ENCODE peak calls at places on chromosome 6, in eight cellular contexts. One of them, this sample, is unnamed.

GRCh38 chr6:16184129-16184528 is 54.3 kb upstream of the GMPR start:
- DNase-seq in left lung: no peak
- DNase-seq in HCT116: peak
- DNase-seq in A549: peak
- DNase-seq in fibroblast of lung: no peak
- DNase-seq in heart left ventricle: no peak
- DNase-seq in K562: peak
- DNase-seq in body of pancreas: peak
- DNase-seq in this sample: no peak

GRCh38 chr6:144697389-144697788 is 412.3 kb downstream of the UTRN start:
- DNase-seq in left lung: no peak
- DNase-seq in HCT116: no peak
- DNase-seq in A549: no peak
- DNase-seq in fibroblast of lung: no peak
- DNase-seq in heart left ventricle: no peak
- DNase-seq in K562: no peak
- DNase-seq in body of pancreas: no peak
- DNase-seq in this sample: no peak

GRCh38 chr6:15551798-15552197 is 111.0 kb downstream of the DTNBP1 start:
- DNase-seq in left lung: no peak
- DNase-seq in HCT116: no peak
- DNase-seq in A549: no peak
- DNase-seq in fibroblast of lung: peak
- DNase-seq in heart left ventricle: peak
- DNase-seq in K562: no peak
- DNase-seq in body of pancreas: peak
- DNase-seq in this sample: no peak

GRCh38 chr6:31822038-31822821 is 5.3 kb upstream of the HSPA1B start:
- DNase-seq in left lung: peak
- DNase-seq in HCT116: no peak
- DNase-seq in A549: peak
- DNase-seq in fibroblast of lung: peak
- DNase-seq in heart left ventricle: peak
- DNase-seq in K562: peak
- DNase-seq in body of pancreas: peak
- DNase-seq in this sample: peak

GRCh38 chr6:9431945-9432344 is 982.9 kb downstream of the TFAP2A start:
- DNase-seq in left lung: no peak
- DNase-seq in HCT116: no peak
- DNase-seq in A549: no peak
- DNase-seq in fibroblast of lung: no peak
- DNase-seq in heart left ventricle: no peak
- DNase-seq in K562: no peak
- DNase-seq in body of pancreas: no peak
- DNase-seq in this sample: no peak

GRCh38 chr6:90251295-90251992 is 45.2 kb downstream of the BACH2 start:
- DNase-seq in left lung: no peak
- DNase-seq in HCT116: no peak
- DNase-seq in A549: no peak
- DNase-seq in fibroblast of lung: peak
- DNase-seq in heart left ventricle: no peak
- DNase-seq in K562: no peak
- DNase-seq in body of pancreas: no peak
- DNase-seq in this sample: no peak

GRCh38 chr6:129671442-129672344 is 38.3 kb downstream of the ARHGAP18 start:
- DNase-seq in left lung: no peak
- DNase-seq in HCT116: no peak
- DNase-seq in A549: no peak
- DNase-seq in fibroblast of lung: no peak
- DNase-seq in heart left ventricle: no peak
- DNase-seq in K562: peak
- DNase-seq in body of pancreas: peak
- DNase-seq in this sample: peak

GRCh38 chr6:30200551-30201281 is 12.5 kb downstream of the TRIM26 start:
- DNase-seq in left lung: no peak
- DNase-seq in HCT116: no peak
- DNase-seq in A549: no peak
- DNase-seq in fibroblast of lung: no peak
- DNase-seq in heart left ventricle: no peak
- DNase-seq in K562: no peak
- DNase-seq in body of pancreas: no peak
- DNase-seq in this sample: no peak

GRCh38 chr6:146433881-146434741 is 109.5 kb upstream of the RAB32 start:
- DNase-seq in left lung: peak
- DNase-seq in HCT116: no peak
- DNase-seq in A549: no peak
- DNase-seq in fibroblast of lung: peak
- DNase-seq in heart left ventricle: no peak
- DNase-seq in K562: no peak
- DNase-seq in body of pancreas: peak
- DNase-seq in this sample: no peak

GRCh38 chr6:64680446-64680845 is 1026.6 kb downstream of the EYS start:
- DNase-seq in left lung: no peak
- DNase-seq in HCT116: no peak
- DNase-seq in A549: no peak
- DNase-seq in fibroblast of lung: peak
- DNase-seq in heart left ventricle: no peak
- DNase-seq in K562: no peak
- DNase-seq in body of pancreas: no peak
- DNase-seq in this sample: no peak

GRCh38 chr6:158711264-158711663 is 61.4 kb downstream of the SYTL3 start:
- DNase-seq in left lung: no peak
- DNase-seq in HCT116: no peak
- DNase-seq in A549: no peak
- DNase-seq in fibroblast of lung: peak
- DNase-seq in heart left ventricle: no peak
- DNase-seq in K562: no peak
- DNase-seq in body of pancreas: no peak
- DNase-seq in this sample: no peak

GRCh38 chr6:63923139-63923739 is 287.6 kb downstream of the PHF3 start:
- DNase-seq in left lung: no peak
- DNase-seq in HCT116: peak
- DNase-seq in A549: peak
- DNase-seq in fibroblast of lung: peak
- DNase-seq in heart left ventricle: no peak
- DNase-seq in K562: peak
- DNase-seq in body of pancreas: no peak
- DNase-seq in this sample: no peak

DNA sequence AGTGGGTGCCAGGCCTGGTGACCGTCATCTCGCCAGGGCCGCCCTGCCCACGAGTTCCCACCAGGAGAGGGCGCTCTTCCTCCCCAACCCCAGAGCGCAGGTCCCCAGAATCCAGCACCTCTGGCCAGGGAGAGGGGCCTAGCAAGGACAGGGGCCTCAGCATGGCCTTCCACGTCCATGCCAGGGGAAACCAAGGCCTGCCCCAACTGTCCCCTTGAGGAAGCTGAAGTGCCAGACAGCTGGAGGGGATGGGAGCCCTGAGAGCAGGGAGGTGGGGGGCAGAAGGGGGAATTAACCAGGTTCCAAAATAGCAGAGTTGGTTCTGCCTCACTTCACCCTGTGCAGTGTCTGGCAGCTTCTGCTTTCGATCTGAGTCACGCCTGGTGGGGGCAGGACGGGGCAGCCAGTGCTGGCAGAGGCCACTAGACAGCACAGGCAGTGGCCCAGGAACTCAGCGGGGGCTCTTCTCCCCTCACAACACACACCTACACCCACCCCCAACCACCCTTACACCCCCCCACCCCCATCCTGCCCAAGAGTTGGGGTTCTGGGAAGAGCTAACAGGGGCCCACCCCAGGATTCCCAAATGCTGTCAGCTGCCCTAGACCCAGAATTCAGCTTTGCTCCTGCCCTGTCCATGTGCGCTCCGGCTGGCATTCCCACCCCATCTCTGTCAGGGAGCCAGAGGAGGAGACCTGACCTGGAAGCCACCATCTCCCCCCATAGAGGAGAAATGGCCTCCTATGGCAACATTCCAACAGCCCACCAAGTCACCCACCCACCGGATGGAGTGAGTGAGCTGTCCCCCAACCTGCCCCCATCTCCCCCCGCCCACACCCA is 29.2 kb downstream of the TFEB start:
- DNase-seq in left lung: peak
- DNase-seq in HCT116: no peak
- DNase-seq in A549: peak
- DNase-seq in fibroblast of lung: peak
- DNase-seq in heart left ventricle: peak
- DNase-seq in K562: peak
- DNase-seq in body of pancreas: peak
- DNase-seq in this sample: peak
- H3K27ac ChIP-seq in left lung: peak
- H3K27ac ChIP-seq in HCT116: peak
- H3K27ac ChIP-seq in A549: peak
- H3K27ac ChIP-seq in fibroblast of lung: peak
- H3K27ac ChIP-seq in heart left ventricle: peak
- H3K27ac ChIP-seq in K562: no peak
- H3K27ac ChIP-seq in body of pancreas: no peak
- H3K27ac ChIP-seq in this sample: no peak

DNA sequence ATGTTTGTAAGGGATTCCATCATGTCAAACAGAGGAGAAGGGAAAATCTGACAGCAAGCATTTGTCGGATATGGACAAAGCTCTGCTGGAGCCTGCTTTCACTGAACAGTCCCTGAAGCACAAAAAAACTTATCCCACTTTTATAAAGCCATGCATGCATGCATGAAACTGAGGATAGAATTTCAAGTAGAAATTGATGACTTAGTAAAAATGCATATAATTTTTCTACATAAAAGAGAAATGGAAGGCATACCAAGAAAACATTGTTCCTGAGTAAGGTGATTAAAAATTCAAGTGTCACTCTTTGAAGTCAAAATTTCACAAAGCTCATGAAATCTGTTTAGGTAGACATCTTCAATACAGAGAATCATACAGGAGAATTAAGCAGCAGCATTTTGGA is 493.9 kb downstream of the HACE1 start:
- DNase-seq in left lung: no peak
- DNase-seq in HCT116: no peak
- DNase-seq in A549: no peak
- DNase-seq in fibroblast of lung: no peak
- DNase-seq in heart left ventricle: no peak
- DNase-seq in K562: no peak
- DNase-seq in body of pancreas: no peak
- DNase-seq in this sample: no peak
- TF ChIP-seq CTCF in left lung: no peak
- TF ChIP-seq CTCF in HCT116: no peak
- TF ChIP-seq CTCF in A549: no peak
- TF ChIP-seq CTCF in fibroblast of lung: no peak
- TF ChIP-seq CTCF in heart left ventricle: no peak
- TF ChIP-seq CTCF in K562: no peak
- TF ChIP-seq CTCF in body of pancreas: no peak
- TF ChIP-seq CTCF in this sample: no peak

DNA sequence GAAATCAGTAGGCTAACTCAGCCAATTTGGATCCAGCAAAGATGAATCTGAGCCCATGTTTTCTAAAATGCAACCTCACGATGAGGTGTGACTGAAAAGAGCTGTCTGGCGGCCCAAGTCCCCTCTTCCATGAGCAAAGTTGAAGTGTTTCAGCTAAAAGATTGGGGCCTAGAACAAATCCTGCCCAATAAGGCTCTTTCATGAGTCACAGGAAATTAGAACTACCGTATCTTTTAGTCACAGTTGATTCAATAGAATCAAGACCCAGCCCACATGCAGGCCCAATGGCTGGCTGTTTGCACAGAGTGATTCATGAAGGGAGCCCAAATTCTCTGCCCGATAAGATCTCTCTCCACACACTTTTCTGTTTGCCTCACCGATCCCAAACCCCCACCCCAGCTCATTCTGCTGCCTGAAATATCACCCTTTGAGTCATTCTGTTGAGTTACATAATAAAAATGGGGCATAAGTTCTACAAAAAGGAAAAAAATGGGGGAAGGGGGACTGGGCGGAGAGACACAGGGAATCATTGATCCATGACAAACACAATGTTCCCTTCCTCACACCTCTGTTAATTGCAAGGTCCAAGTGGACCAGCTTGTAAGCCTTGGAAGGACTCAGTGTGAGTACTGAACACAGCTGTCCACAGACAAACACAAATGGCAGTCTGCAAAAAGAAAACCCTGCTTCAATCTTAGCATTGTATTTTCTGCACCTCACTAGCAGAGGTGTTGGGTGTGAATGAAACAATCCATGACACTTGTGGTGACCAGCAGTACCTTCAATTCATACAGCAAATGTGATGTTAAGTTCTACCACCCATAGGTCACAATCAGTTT is 13.8 kb downstream of the FOXQ1 start:
- DNase-seq in left lung: peak
- DNase-seq in HCT116: peak
- DNase-seq in A549: peak
- DNase-seq in fibroblast of lung: peak
- DNase-seq in heart left ventricle: no peak
- DNase-seq in K562: no peak
- DNase-seq in body of pancreas: no peak
- DNase-seq in this sample: no peak
- H3K27ac ChIP-seq in left lung: peak
- H3K27ac ChIP-seq in HCT116: no peak
- H3K27ac ChIP-seq in A549: peak
- H3K27ac ChIP-seq in fibroblast of lung: peak
- H3K27ac ChIP-seq in heart left ventricle: no peak
- H3K27ac ChIP-seq in K562: no peak
- H3K27ac ChIP-seq in body of pancreas: no peak
- H3K27ac ChIP-seq in this sample: no peak

GRCh38 chr6:156752666-156753301 is 24.4 kb upstream of the ARID1B start:
- DNase-seq in left lung: no peak
- DNase-seq in HCT116: no peak
- DNase-seq in A549: peak
- DNase-seq in fibroblast of lung: no peak
- DNase-seq in heart left ventricle: no peak
- DNase-seq in K562: no peak
- DNase-seq in body of pancreas: peak
- DNase-seq in this sample: no peak
- TF ChIP-seq CTCF in left lung: peak
- TF ChIP-seq CTCF in HCT116: no peak
- TF ChIP-seq CTCF in A549: no peak
- TF ChIP-seq CTCF in fibroblast of lung: peak
- TF ChIP-seq CTCF in heart left ventricle: no peak
- TF ChIP-seq CTCF in K562: peak
- TF ChIP-seq CTCF in body of pancreas: peak
- TF ChIP-seq CTCF in this sample: no peak

GRCh38 chr6:71454083-71454482 is 165.5 kb downstream of the OGFRL1 start:
- DNase-seq in left lung: no peak
- DNase-seq in HCT116: no peak
- DNase-seq in A549: no peak
- DNase-seq in fibroblast of lung: no peak
- DNase-seq in heart left ventricle: no peak
- DNase-seq in K562: no peak
- DNase-seq in body of pancreas: no peak
- DNase-seq in this sample: no peak
- H3K27ac ChIP-seq in left lung: no peak
- H3K27ac ChIP-seq in HCT116: no peak
- H3K27ac ChIP-seq in A549: no peak
- H3K27ac ChIP-seq in fibroblast of lung: no peak
- H3K27ac ChIP-seq in heart left ventricle: no peak
- H3K27ac ChIP-seq in K562: no peak
- H3K27ac ChIP-seq in body of pancreas: no peak
- H3K27ac ChIP-seq in this sample: no peak